ENCODE peak calls at places on chromosomes 5 and 9, in nine cellular contexts. G, Z, Y, R, O, X, V, W and N are unnamed samples.

GRCh38 chr9:123990427-123990826 is 21.1 kb upstream of the LHX2 start:
- DNase-seq in W (no peak), V (no peak), X (no peak), G (no peak), R (no peak), O (no peak), Z (no peak), Y (no peak), N (no peak)

GRCh38 chr5:159402328-159402727 is 72.0 kb upstream of the IL12B start:
- DNase-seq in R (no peak), G (no peak), O (no peak), Z (no peak), Y (no peak), X (no peak), W (no peak), V (no peak), N (no peak)

GRCh38 chr5:101866473-101866872 is 429.6 kb downstream of the SLCO4C1 start:
- DNase-seq in O (no peak), R (no peak), G (no peak), Z (no peak), W (no peak), V (no peak), Y (no peak), X (no peak), N (no peak)

GRCh38 chr5:89211836-89212235 is 328.9 kb upstream of the MEF2C start:
- DNase-seq in V (no peak), O (no peak), G (peak; percentile 67), R (peak; percentile 89), Y (no peak), X (no peak), W (no peak), Z (peak; percentile 72), N (no peak)

GRCh38 chr9:105046907-105047651 is 119.1 kb upstream of the ABCA1 start:
- DNase-seq in O (no peak), Y (no peak), V (no peak), R (no peak), X (no peak), Z (no peak), W (no peak), G (no peak), N (peak; percentile 66)

GRCh38 chr5:5145651-5146529 is 5.8 kb downstream of the ADAMTS16 start:
- DNase-seq in V (no peak), Y (no peak), R (peak; percentile 84), G (peak; percentile 32), W (no peak), O (no peak), X (no peak), Z (peak; percentile 67), N (no peak)

GRCh38 chr9:15543033-15543791 is 9.6 kb upstream of the CCDC171 start:
- DNase-seq in Z (peak; percentile 76), W (no peak), G (peak; percentile 59), O (no peak), R (peak; percentile 6), X (no peak), V (no peak), Y (no peak), N (no peak)

GRCh38 chr9:75101004-75101601 is 12.8 kb downstream of the OSTF1 start:
- DNase-seq in G (no peak), R (no peak), Z (no peak), V (no peak), Y (no peak), O (no peak), X (no peak), W (no peak), N (no peak)